ENCODE peak calls at places on chromosomes 6 and 20, in eight cellular contexts. J, F, G, D, N, I, Z and K are unnamed samples.

GRCh38 chr20:20759132-20759531 is 46.7 kb upstream of the RALGAPA2 start:
- DNase-seq in N (no peak), D (no peak), Z (no peak), G (no peak), F (no peak), I (no peak), J (no peak), K (no peak)

GRCh38 chr6:35392773-35393672 is 50.7 kb downstream of the PPARD start:
- DNase-seq in N (no peak), G (no peak), I (no peak), F (no peak), J (no peak), Z (no peak), D (no peak), K (no peak)

GRCh38 chr20:53950031-53950430 is 120.4 kb downstream of the BCAS1 start:
- DNase-seq in D (no peak), G (no peak), J (no peak), N (peak; percentile 18), Z (no peak), F (no peak), I (no peak), K (no peak)

GRCh38 chr6:139597781-139598368 is 223.4 kb upstream of the CITED2 start:
- DNase-seq in G (peak; percentile 86), F (peak; percentile 88), I (no peak), Z (peak; percentile 59), J (no peak), N (peak; percentile 98), D (peak; percentile 80), K (peak; percentile 68)

GRCh38 chr6:45757443-45758121 is 258.1 kb downstream of the CLIC5 start:
- DNase-seq in D (no peak), G (no peak), J (no peak), Z (no peak), F (no peak), I (no peak), N (no peak), K (peak; percentile 80)

GRCh38 chr20:4719190-4719589 is 2.5 kb upstream of the PRND start:
- DNase-seq in G (no peak), Z (no peak), I (no peak), J (no peak), F (no peak), N (no peak), D (no peak), K (no peak)

GRCh38 chr6:70385931-70386330 is 27.4 kb upstream of the FAM135A start:
- DNase-seq in I (no peak), D (no peak), Z (no peak), G (no peak), J (no peak), F (no peak), N (no peak), K (no peak)

GRCh38 chr6:125129354-125129753 is 24.2 kb upstream of the TPD52L1 start:
- DNase-seq in F (no peak), G (no peak), I (no peak), Z (no peak), J (no peak), D (no peak), N (no peak), K (no peak)

GRCh38 chr6:36755435-36756348 is 58.1 kb downstream of the RAB44 start:
- DNase-seq in G (no peak), Z (no peak), N (peak; percentile 72), D (peak; percentile 38), J (peak; percentile 28), F (peak; percentile 64), I (no peak), K (no peak)

GRCh38 chr6:56949925-56950495 is 4.9 kb upstream of the BEND6 start:
- DNase-seq in Z (no peak), G (no peak), N (peak; percentile 58), I (no peak), F (no peak), D (no peak), J (no peak), K (no peak)

GRCh38 chr6:39088331-39088730 is 26.7 kb downstream of the SAYSD1 start:
- DNase-seq in J (no peak), I (peak; percentile 73), D (no peak), F (peak; percentile 59), Z (no peak), G (no peak), N (peak; percentile 68), K (no peak)

GRCh38 chr20:3479759-3480615 is 9.2 kb downstream of the ATRN start:
- DNase-seq in G (no peak), J (no peak), N (no peak), D (no peak), F (no peak), I (no peak), Z (no peak), K (no peak)

GRCh38 chr6:81366970-81367369 is 385.5 kb downstream of the TENT5A start:
- DNase-seq in N (no peak), D (no peak), Z (no peak), G (no peak), I (no peak), J (no peak), F (no peak), K (no peak)

GRCh38 chr6:134714679-134715078 is 235.2 kb downstream of the ALDH8A1 start:
- DNase-seq in F (peak; percentile 78), N (peak; percentile 35), Z (peak; percentile 33), J (no peak), I (no peak), G (no peak), D (no peak), K (peak; percentile 80)

GRCh38 chr6:110178626-110179405 is 654 bp downstream of the WASF1 start:
- DNase-seq in I (peak; percentile 59), G (peak; percentile 74), F (peak; percentile 71), D (peak; percentile 29), N (peak; percentile 53), J (peak; percentile 44), Z (peak; percentile 30), K (no peak)

GRCh38 chr20:5001174-5002076 is at the start of gene SLC23A2:
- DNase-seq in F (peak; percentile 36), Z (peak; percentile 48), I (no peak), J (peak; percentile 51), N (no peak), G (peak; percentile 65), D (peak; percentile 61), K (no peak)

GRCh38 chr6:107185570-107185969 is 70.3 kb upstream of the BEND3 start:
- DNase-seq in D (no peak), F (peak; percentile 14), N (peak; percentile 11), G (no peak), Z (no peak), J (no peak), I (no peak), K (no peak)

GRCh38 chr6:158611600-158612041 is 32.9 kb downstream of the DYNLT1 start:
- DNase-seq in J (no peak), D (peak; percentile 25), Z (no peak), I (peak; percentile 12), G (no peak), F (no peak), N (no peak), K (no peak)
- H3K27ac ChIP-seq in J (no peak overlapping the region), D (no peak overlapping the region), Z (no peak overlapping the region), I (peak overlapping the region; percentile 79), G (no peak overlapping the region), F (no peak overlapping the region), N (no peak overlapping the region), K (no peak overlapping the region)

DNA sequence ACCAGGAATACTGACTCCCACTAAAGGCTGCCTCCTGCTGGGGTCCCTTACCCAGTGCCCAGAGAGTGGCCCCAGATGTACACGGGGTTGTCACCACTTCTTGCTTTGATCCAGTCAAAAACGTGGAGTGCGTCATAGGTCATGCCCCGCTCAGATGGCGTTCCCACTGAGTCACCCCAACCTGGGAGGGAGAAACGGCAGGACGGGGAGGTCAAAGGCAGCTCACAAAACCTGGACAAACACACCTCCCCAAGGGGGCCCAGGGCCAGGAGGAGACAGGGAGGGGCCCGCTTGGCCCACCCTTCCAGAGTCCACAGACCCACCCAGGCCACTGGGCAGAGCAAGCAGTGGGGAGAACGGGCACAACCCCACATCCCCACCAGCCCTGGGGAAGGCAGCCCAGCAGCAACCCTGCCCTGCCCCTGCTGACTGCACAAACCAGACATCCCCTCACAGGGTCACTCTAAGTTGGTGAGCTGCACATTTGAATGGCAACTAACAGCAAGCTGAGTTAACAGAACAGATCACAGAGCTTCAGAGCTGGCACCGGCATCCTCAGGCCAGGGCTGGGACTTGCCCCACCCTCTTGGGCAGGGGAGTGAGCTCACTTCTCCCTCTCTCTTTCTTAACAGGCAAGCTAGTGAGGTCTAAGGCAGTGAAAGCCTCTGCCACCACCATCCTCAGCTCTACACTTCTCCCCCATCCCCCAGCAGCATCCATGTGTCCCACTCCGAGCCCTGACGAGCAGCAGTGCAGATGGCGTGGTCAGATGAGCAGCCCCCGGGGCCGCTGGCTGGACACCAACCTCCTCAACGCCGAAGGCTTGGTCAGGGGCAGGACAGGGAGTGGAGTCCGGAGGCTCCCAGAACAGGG is 61.7 kb downstream of the PYGB start:
- DNase-seq in N (peak; percentile 80), J (no peak), I (no peak), G (peak; percentile 84), F (peak; percentile 93), D (peak; percentile 53), Z (no peak), K (no peak)
- H3K27ac ChIP-seq in N (peak overlapping the region; percentile 94), J (no peak overlapping the region), I (peak overlapping the region; percentile 46), G (peak overlapping the region; percentile 73), F (peak overlapping the region; percentile 99), D (peak overlapping the region; percentile 83), Z (peak overlapping the region; percentile 49), K (no peak overlapping the region)

DNA sequence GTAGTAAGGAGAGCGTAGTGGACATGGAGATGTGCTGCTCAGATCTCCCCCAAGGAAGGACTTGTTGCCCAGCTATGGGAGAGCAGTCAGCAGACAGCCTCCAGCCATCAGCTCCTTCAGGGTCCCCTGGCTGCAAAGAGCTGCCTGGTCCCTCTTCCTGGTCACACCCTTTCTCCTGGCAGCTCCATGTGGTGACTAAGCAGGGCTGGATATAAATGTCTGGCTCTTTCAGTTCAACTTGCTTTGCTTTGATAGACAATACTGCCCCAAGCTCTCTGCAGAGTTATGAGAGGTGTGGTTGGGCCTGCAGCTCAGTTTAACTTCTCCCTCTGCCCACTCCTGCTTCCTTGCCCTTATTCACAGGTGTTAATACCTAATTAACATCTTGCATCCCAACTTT is 64.1 kb upstream of the DDR1 start:
- DNase-seq in I (no peak), G (no peak), D (peak; percentile 57), J (no peak), Z (peak; percentile 30), N (peak; percentile 80), F (peak; percentile 75), K (no peak)
- H3K27ac ChIP-seq in I (no peak overlapping the region), G (no peak overlapping the region), D (peak overlapping the region; percentile 74), J (no peak overlapping the region), Z (no peak overlapping the region), N (peak overlapping the region; percentile 72), F (no peak overlapping the region), K (no peak overlapping the region)

DNA sequence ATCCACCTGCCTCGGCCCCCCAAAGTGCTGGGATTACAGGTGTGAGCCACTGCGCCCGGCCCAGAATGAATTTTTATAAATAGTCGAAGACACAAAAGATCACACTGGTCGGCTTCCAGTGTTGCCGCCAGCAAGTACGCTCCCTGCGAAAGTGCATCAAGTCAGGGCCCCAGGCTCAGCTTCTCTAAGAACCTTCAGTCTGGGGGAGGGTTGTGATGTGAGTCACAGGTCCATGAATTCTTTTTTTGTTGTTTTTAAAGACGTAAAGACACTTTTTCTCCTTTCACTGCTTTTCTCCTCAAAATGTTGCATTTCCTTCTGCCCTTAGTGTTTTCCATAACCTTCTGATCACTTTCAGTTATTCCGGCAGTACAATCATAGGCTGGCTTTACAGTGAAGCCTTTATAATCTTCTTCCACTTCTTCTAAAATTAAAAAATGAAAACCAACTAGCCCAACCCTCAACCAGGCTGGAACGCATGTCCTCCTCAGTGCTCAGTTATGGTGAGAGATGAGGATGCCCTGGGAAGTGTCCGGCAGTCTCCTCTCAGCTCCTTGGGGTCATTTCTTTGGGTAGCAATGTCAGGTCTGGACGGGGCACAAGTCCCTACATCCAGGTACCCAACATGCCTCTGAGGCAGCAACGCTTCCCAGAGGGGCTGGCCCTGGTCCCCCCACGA is 66.6 kb downstream of the CSE1L start:
- DNase-seq in J (no peak), F (peak; percentile 9), N (peak; percentile 59), D (no peak), Z (no peak), G (no peak), I (no peak), K (no peak)
- H3K27ac ChIP-seq in J (no peak overlapping the region), F (no peak overlapping the region), N (no peak overlapping the region), D (no peak overlapping the region), Z (no peak overlapping the region), G (no peak overlapping the region), I (no peak overlapping the region), K (no peak overlapping the region)